ENCODE peak calls at places on chromosomes 11 and 22, in five cellular contexts. One of them, this sample, is unnamed.
A peak's percentile ranks its signal among the peaks of the same experiment; 100 is the strongest.

GRCh38 chr22:39101226-39101625 is 4.2 kb downstream of the APOBEC3H start:
- DNase-seq in NCI-H2081: no peak
- DNase-seq in activated effector memory CD4-positive, alpha-beta T cell treated with anti-CD3 and anti-CD28 coated beads, Interleukin-2, amount 50 U/mL, for 16 hours: no peak
- DNase-seq in kidney glomerular epithelial cell: no peak
- DNase-seq in cardiac fibroblast: no peak
- DNase-seq in this sample: no peak

GRCh38 chr11:46886211-46886610 is 32.1 kb downstream of the LRP4 start:
- DNase-seq in cardiac fibroblast: no peak
- DNase-seq in activated effector memory CD4-positive, alpha-beta T cell treated with anti-CD3 and anti-CD28 coated beads, Interleukin-2, amount 50 U/mL, for 16 hours: no peak
- DNase-seq in kidney glomerular epithelial cell: no peak
- DNase-seq in NCI-H2081: no peak
- DNase-seq in this sample: no peak

GRCh38 chr11:134150195-134150903 is 73.4 kb downstream of the NCAPD3 start:
- DNase-seq in NCI-H2081: no peak
- DNase-seq in cardiac fibroblast: no peak
- DNase-seq in kidney glomerular epithelial cell: no peak
- DNase-seq in activated effector memory CD4-positive, alpha-beta T cell treated with anti-CD3 and anti-CD28 coated beads, Interleukin-2, amount 50 U/mL, for 16 hours: no peak
- DNase-seq in this sample: no peak

GRCh38 chr11:132409591-132410375 is 1039.4 kb downstream of the NTM start:
- DNase-seq in kidney glomerular epithelial cell: no peak
- DNase-seq in NCI-H2081: no peak
- DNase-seq in activated effector memory CD4-positive, alpha-beta T cell treated with anti-CD3 and anti-CD28 coated beads, Interleukin-2, amount 50 U/mL, for 16 hours: no peak
- DNase-seq in cardiac fibroblast: no peak
- DNase-seq in this sample: no peak

GRCh38 chr11:66967670-66968425 is 7.3 kb upstream of the C11orf86 start:
- DNase-seq in NCI-H2081: no peak
- DNase-seq in activated effector memory CD4-positive, alpha-beta T cell treated with anti-CD3 and anti-CD28 coated beads, Interleukin-2, amount 50 U/mL, for 16 hours: no peak
- DNase-seq in kidney glomerular epithelial cell: no peak
- DNase-seq in cardiac fibroblast: peak; percentile 90
- DNase-seq in this sample: no peak

GRCh38 chr22:37022483-37023337 is 3.2 kb downstream of the MPST start:
- DNase-seq in NCI-H2081: no peak
- DNase-seq in cardiac fibroblast: no peak
- DNase-seq in activated effector memory CD4-positive, alpha-beta T cell treated with anti-CD3 and anti-CD28 coated beads, Interleukin-2, amount 50 U/mL, for 16 hours: no peak
- DNase-seq in kidney glomerular epithelial cell: no peak
- DNase-seq in this sample: no peak

GRCh38 chr11:62048101-62048500 is 75.7 kb upstream of the INCENP start:
- DNase-seq in activated effector memory CD4-positive, alpha-beta T cell treated with anti-CD3 and anti-CD28 coated beads, Interleukin-2, amount 50 U/mL, for 16 hours: no peak
- DNase-seq in kidney glomerular epithelial cell: peak; percentile 19
- DNase-seq in cardiac fibroblast: peak; percentile 48
- DNase-seq in NCI-H2081: no peak
- DNase-seq in this sample: no peak

GRCh38 chr11:61930936-61931335 is 13.6 kb upstream of the RAB3IL1 start:
- DNase-seq in NCI-H2081: no peak
- DNase-seq in activated effector memory CD4-positive, alpha-beta T cell treated with anti-CD3 and anti-CD28 coated beads, Interleukin-2, amount 50 U/mL, for 16 hours: no peak
- DNase-seq in kidney glomerular epithelial cell: no peak
- DNase-seq in cardiac fibroblast: no peak
- DNase-seq in this sample: no peak

GRCh38 chr11:131217313-131218297 is 152.8 kb upstream of the NTM start:
- DNase-seq in NCI-H2081: no peak
- DNase-seq in kidney glomerular epithelial cell: no peak
- DNase-seq in cardiac fibroblast: no peak
- DNase-seq in activated effector memory CD4-positive, alpha-beta T cell treated with anti-CD3 and anti-CD28 coated beads, Interleukin-2, amount 50 U/mL, for 16 hours: no peak
- DNase-seq in this sample: peak; percentile 6

GRCh38 chr11:1163321-1163910 is 5.7 kb downstream of the MUC5AC start:
- DNase-seq in kidney glomerular epithelial cell: no peak
- DNase-seq in activated effector memory CD4-positive, alpha-beta T cell treated with anti-CD3 and anti-CD28 coated beads, Interleukin-2, amount 50 U/mL, for 16 hours: peak; percentile 56
- DNase-seq in NCI-H2081: no peak
- DNase-seq in cardiac fibroblast: no peak
- DNase-seq in this sample: no peak

GRCh38 chr11:2318123-2318522 is 16.3 kb downstream of the TSPAN32 start:
- DNase-seq in kidney glomerular epithelial cell: no peak
- DNase-seq in NCI-H2081: no peak
- DNase-seq in activated effector memory CD4-positive, alpha-beta T cell treated with anti-CD3 and anti-CD28 coated beads, Interleukin-2, amount 50 U/mL, for 16 hours: peak; percentile 17
- DNase-seq in cardiac fibroblast: no peak
- DNase-seq in this sample: no peak

GRCh38 chr11:128898580-128899344 is 7.6 kb downstream of the KCNJ5 start:
- DNase-seq in NCI-H2081: no peak
- DNase-seq in activated effector memory CD4-positive, alpha-beta T cell treated with anti-CD3 and anti-CD28 coated beads, Interleukin-2, amount 50 U/mL, for 16 hours: no peak
- DNase-seq in kidney glomerular epithelial cell: no peak
- DNase-seq in cardiac fibroblast: no peak
- DNase-seq in this sample: no peak

GRCh38 chr11:123083623-123084029 is 21.7 kb upstream of the HSPA8 start:
- DNase-seq in kidney glomerular epithelial cell: peak; percentile 90
- DNase-seq in cardiac fibroblast: peak; percentile 99
- DNase-seq in activated effector memory CD4-positive, alpha-beta T cell treated with anti-CD3 and anti-CD28 coated beads, Interleukin-2, amount 50 U/mL, for 16 hours: peak; percentile 86
- DNase-seq in NCI-H2081: peak; percentile 25
- DNase-seq in this sample: peak; percentile 65

GRCh38 chr11:20243974-20244373 is 83.7 kb upstream of the DBX1 start:
- DNase-seq in NCI-H2081: no peak
- DNase-seq in activated effector memory CD4-positive, alpha-beta T cell treated with anti-CD3 and anti-CD28 coated beads, Interleukin-2, amount 50 U/mL, for 16 hours: no peak
- DNase-seq in kidney glomerular epithelial cell: no peak
- DNase-seq in cardiac fibroblast: peak; percentile 7
- DNase-seq in this sample: no peak

This sample was measured in SJCRH30.